ENCODE peak calls at places on chromosomes 7 and 10, in four cellular contexts. One of them, this sample, is unnamed. For H3K4me1, the result is how much of the 10 kb centered on the place peaks cover.

GRCh38 chr7:79386688-79387422 is 66.6 kb downstream of the MAGI2 start:
- DNase-seq in colonic mucosa: no peak
- DNase-seq in cardiac muscle cell: no peak
- DNase-seq in heart right ventricle: no peak
- DNase-seq in this sample: peak

GRCh38 chr7:157476201-157476600 is 139.4 kb downstream of the DNAJB6 start:
- DNase-seq in colonic mucosa: no peak
- DNase-seq in cardiac muscle cell: no peak
- DNase-seq in heart right ventricle: no peak
- DNase-seq in this sample: peak

GRCh38 chr7:80552304-80552703 is 40.4 kb upstream of the GNAT3 start:
- DNase-seq in colonic mucosa: no peak
- DNase-seq in cardiac muscle cell: no peak
- DNase-seq in heart right ventricle: no peak
- DNase-seq in this sample: no peak

GRCh38 chr10:91409069-91409868 is 875 bp upstream of the HECTD2 start:
- DNase-seq in colonic mucosa: peak
- DNase-seq in cardiac muscle cell: peak
- DNase-seq in heart right ventricle: peak
- DNase-seq in this sample: peak

GRCh38 chr7:36887235-36887634 is 162.9 kb upstream of the AOAH start:
- DNase-seq in colonic mucosa: no peak
- DNase-seq in cardiac muscle cell: no peak
- DNase-seq in heart right ventricle: no peak
- DNase-seq in this sample: no peak

GRCh38 chr7:74483402-74484336 is 30.0 kb downstream of the GTF2IRD1 start:
- DNase-seq in colonic mucosa: no peak
- DNase-seq in cardiac muscle cell: no peak
- DNase-seq in heart right ventricle: no peak
- DNase-seq in this sample: peak

GRCh38 chr7:130364446-130364845 is 15.8 kb upstream of the CPA1 start:
- DNase-seq in colonic mucosa: no peak
- DNase-seq in cardiac muscle cell: no peak
- DNase-seq in heart right ventricle: no peak
- DNase-seq in this sample: peak

GRCh38 chr7:134196439-134196838 is 69.3 kb downstream of the LRGUK start:
- DNase-seq in colonic mucosa: no peak
- DNase-seq in cardiac muscle cell: no peak
- DNase-seq in heart right ventricle: no peak
- DNase-seq in this sample: no peak

GRCh38 chr10:80971461-80971860 is 433.8 kb downstream of the SH2D4B start:
- DNase-seq in colonic mucosa: no peak
- DNase-seq in cardiac muscle cell: no peak
- DNase-seq in heart right ventricle: no peak
- DNase-seq in this sample: no peak

GRCh38 chr10:14380746-14381145 is 50.0 kb upstream of the FRMD4A start:
- DNase-seq in colonic mucosa: no peak
- DNase-seq in cardiac muscle cell: no peak
- DNase-seq in heart right ventricle: no peak
- DNase-seq in this sample: no peak

GRCh38 chr10:53528974-53529373 is 756.4 kb upstream of the MBL2 start:
- DNase-seq in colonic mucosa: no peak
- DNase-seq in cardiac muscle cell: no peak
- DNase-seq in heart right ventricle: no peak
- DNase-seq in this sample: no peak

GRCh38 chr7:136652635-136653370 is 215.6 kb upstream of the CHRM2 start:
- DNase-seq in colonic mucosa: no peak
- DNase-seq in cardiac muscle cell: no peak
- DNase-seq in heart right ventricle: no peak
- DNase-seq in this sample: no peak

DNA sequence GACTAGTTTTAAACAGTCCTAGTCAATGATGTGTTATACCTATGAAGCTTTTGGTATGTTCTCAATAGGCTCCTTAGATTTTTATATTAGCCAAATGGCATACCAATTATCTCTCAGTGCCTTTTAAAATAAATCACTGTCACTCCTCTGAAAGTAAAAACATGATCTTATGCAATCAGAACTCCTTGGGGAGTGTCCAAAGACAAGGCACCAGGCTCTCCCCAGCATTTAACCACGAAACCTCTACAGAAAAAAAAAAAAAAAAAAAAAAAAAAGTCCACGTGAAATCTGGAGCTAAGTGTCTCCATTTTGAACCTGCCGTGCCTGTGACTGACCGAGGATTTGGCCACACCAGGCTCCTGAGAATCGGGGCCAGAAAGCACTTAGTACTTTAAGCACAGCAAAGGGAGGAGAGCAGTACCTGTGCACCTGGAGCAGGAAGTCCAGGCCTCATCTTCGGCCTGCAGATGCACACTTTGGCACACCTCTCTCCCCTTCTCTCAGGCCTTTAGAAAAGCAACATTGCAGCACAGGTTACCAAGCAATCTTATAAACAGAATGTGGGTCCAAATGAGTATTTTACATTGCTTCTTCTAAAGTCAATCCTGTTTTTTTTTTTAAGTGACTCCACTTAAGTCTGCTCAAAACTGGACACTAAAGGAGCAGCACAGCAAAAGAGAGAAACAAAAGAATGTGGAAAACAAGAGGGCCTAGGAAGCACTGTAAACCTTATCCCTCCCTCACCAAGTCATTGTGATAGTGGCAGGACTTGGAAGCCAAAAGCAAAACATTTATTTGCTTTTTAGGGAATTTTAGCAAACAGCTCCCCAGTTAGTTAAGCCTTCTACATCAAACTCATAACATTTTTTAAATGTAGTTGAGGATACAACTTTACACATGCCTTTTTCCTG is 1.5 kb downstream of the FAM13C start:
- DNase-seq in colonic mucosa: no peak
- DNase-seq in cardiac muscle cell: no peak
- DNase-seq in heart right ventricle: no peak
- DNase-seq in this sample: no peak
- H3K4me3 ChIP-seq in colonic mucosa: no peak
- H3K4me3 ChIP-seq in cardiac muscle cell: peak
- H3K4me3 ChIP-seq in heart right ventricle: peak
- H3K4me3 ChIP-seq in this sample: no peak

GRCh38 chr10:62813981-62814380 is 2.2 kb downstream of the EGR2 start:
- DNase-seq in colonic mucosa: no peak
- DNase-seq in cardiac muscle cell: no peak
- DNase-seq in heart right ventricle: no peak
- DNase-seq in this sample: no peak
- H3K4me1 ChIP-seq in colonic mucosa: under half
- H3K4me1 ChIP-seq in cardiac muscle cell: under half
- H3K4me1 ChIP-seq in heart right ventricle: under half
- H3K4me1 ChIP-seq in this sample: under half

GRCh38 chr10:69630651-69631400 is 779 bp downstream of the FAM241B start:
- DNase-seq in colonic mucosa: no peak
- DNase-seq in cardiac muscle cell: no peak
- DNase-seq in heart right ventricle: no peak
- DNase-seq in this sample: no peak
- H3K4me3 ChIP-seq in colonic mucosa: peak
- H3K4me3 ChIP-seq in cardiac muscle cell: peak
- H3K4me3 ChIP-seq in heart right ventricle: peak
- H3K4me3 ChIP-seq in this sample: peak

GRCh38 chr10:101285093-101285463 is 55.8 kb upstream of the LBX1 start:
- DNase-seq in colonic mucosa: no peak
- DNase-seq in cardiac muscle cell: no peak
- DNase-seq in heart right ventricle: no peak
- DNase-seq in this sample: no peak
- H3K4me1 ChIP-seq in colonic mucosa: under half
- H3K4me1 ChIP-seq in cardiac muscle cell: under half
- H3K4me1 ChIP-seq in heart right ventricle: under half
- H3K4me1 ChIP-seq in this sample: under half

GRCh38 chr10:87510025-87510424 is 5.3 kb downstream of the MINPP1 start:
- DNase-seq in colonic mucosa: no peak
- DNase-seq in cardiac muscle cell: no peak
- DNase-seq in heart right ventricle: no peak
- DNase-seq in this sample: no peak

GRCh38 chr10:87505366-87506113 is 847 bp downstream of the MINPP1 start:
- DNase-seq in colonic mucosa: peak
- DNase-seq in cardiac muscle cell: peak
- DNase-seq in heart right ventricle: peak
- DNase-seq in this sample: peak

GRCh38 chr10:87506988-87507387 is 2.3 kb downstream of the MINPP1 start:
- DNase-seq in colonic mucosa: no peak
- DNase-seq in cardiac muscle cell: no peak
- DNase-seq in heart right ventricle: no peak
- DNase-seq in this sample: no peak

GRCh38 chr10:87504667-87505365 is at the start of gene MINPP1:
- DNase-seq in colonic mucosa: peak
- DNase-seq in cardiac muscle cell: peak
- DNase-seq in heart right ventricle: peak
- DNase-seq in this sample: peak

GRCh38 chr10:87507879-87508278 is 3.2 kb downstream of the MINPP1 start:
- DNase-seq in colonic mucosa: no peak
- DNase-seq in cardiac muscle cell: no peak
- DNase-seq in heart right ventricle: no peak
- DNase-seq in this sample: no peak
- H3K4me3 ChIP-seq in colonic mucosa: no peak
- H3K4me3 ChIP-seq in cardiac muscle cell: no peak
- H3K4me3 ChIP-seq in heart right ventricle: no peak
- H3K4me3 ChIP-seq in this sample: no peak

GRCh38 chr10:69337312-69338132 is 59.2 kb downstream of the HK1 start:
- DNase-seq in colonic mucosa: no peak
- DNase-seq in cardiac muscle cell: no peak
- DNase-seq in heart right ventricle: peak
- DNase-seq in this sample: no peak
- H3K4me1 ChIP-seq in colonic mucosa: under half
- H3K4me1 ChIP-seq in cardiac muscle cell: half or more
- H3K4me1 ChIP-seq in heart right ventricle: half or more
- H3K4me1 ChIP-seq in this sample: under half

GRCh38 chr7:76409537-76409936 is at the start of gene SSC4D:
- DNase-seq in colonic mucosa: no peak
- DNase-seq in cardiac muscle cell: peak
- DNase-seq in heart right ventricle: no peak
- DNase-seq in this sample: no peak
- H3K4me3 ChIP-seq in colonic mucosa: no peak
- H3K4me3 ChIP-seq in cardiac muscle cell: peak
- H3K4me3 ChIP-seq in heart right ventricle: no peak
- H3K4me3 ChIP-seq in this sample: no peak

DNA sequence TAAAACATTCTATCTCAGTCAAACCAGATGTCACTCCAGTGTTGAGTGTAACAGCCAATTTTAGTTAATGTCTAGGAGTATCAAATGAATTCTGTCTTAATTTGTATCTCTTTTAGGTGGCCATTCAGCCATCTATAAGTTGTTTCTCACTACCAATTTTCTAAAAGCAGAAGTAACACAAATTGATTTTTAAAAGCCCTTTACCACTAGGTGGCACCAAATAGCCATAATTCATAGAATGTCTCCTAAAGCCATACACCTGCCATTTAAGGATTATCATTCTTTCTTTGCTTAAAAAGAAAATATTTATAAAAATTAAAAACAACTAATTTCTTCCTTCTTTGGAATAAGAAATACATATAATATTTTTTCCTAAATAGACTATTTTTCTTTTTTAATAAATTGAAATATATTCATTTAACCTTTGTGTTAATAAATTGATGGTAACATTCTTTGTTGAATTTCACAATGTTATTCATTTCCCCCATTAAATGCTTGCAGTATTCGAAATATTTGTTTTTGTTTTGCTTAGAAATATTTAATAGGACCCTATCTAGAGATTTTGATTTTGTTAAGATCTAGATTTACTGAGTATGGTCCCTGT is 107.8 kb upstream of the PPP1R3A start:
- DNase-seq in colonic mucosa: no peak
- DNase-seq in cardiac muscle cell: peak
- DNase-seq in heart right ventricle: no peak
- DNase-seq in this sample: no peak
- H3K4me1 ChIP-seq in colonic mucosa: under half
- H3K4me1 ChIP-seq in cardiac muscle cell: under half
- H3K4me1 ChIP-seq in heart right ventricle: under half
- H3K4me1 ChIP-seq in this sample: under half

This sample was measured in SJSA1.